ENCODE peak calls at places on chromosomes 6 and 20, in nine cellular contexts. O is upper lobe of right lung; B is neuronal stem cell; H is lower lobe of right lung; L is A549; C is thoracic aorta; F is CD8-positive, alpha-beta memory T cell; A is esophagus squamous epithelium; E is right lobe of liver. T is an unnamed sample. For H3K4me1, the result is how much of the 10 kb centered on the place peaks cover.

GRCh38 chr20:62576815-62577214 is 65.5 kb upstream of the SLCO4A1 start:
- DNase-seq in O (no peak), B (peak), H (no peak), L (no peak), C (no peak), F (no peak), A (no peak), E (no peak), T (no peak)

GRCh38 chr20:6590891-6591679 is 176.4 kb upstream of the BMP2 start:
- DNase-seq in O (no peak), B (no peak), H (no peak), L (no peak), C (no peak), F (no peak), A (no peak), E (no peak), T (no peak)

GRCh38 chr6:155414049-155414448 is 41.6 kb downstream of the NOX3 start:
- DNase-seq in O (no peak), B (no peak), H (no peak), L (no peak), C (no peak), F (no peak), A (no peak), E (no peak), T (no peak)

GRCh38 chr6:93494057-93494456 is 74.7 kb upstream of the EPHA7 start:
- DNase-seq in O (no peak), B (no peak), H (no peak), L (no peak), C (no peak), F (no peak), A (no peak), E (no peak), T (no peak)

GRCh38 chr6:84408028-84408427 is 180.6 kb upstream of the CEP162 start:
- DNase-seq in O (no peak), B (no peak), H (no peak), L (no peak), C (no peak), F (no peak), A (no peak), E (no peak), T (no peak)

GRCh38 chr6:157941101-157941863 is 40.4 kb upstream of the SYNJ2 start:
- DNase-seq in O (no peak), B (no peak), H (no peak), L (no peak), C (no peak), F (no peak), A (no peak), E (no peak), T (no peak)

GRCh38 chr6:161091972-161092701 is 100.6 kb downstream of the MAP3K4 start:
- DNase-seq in O (no peak), B (no peak), H (no peak), L (no peak), C (no peak), F (no peak), A (no peak), E (no peak), T (no peak)

GRCh38 chr6:81401970-81402690 is 350.4 kb downstream of the TENT5A start:
- DNase-seq in O (no peak), B (no peak), H (no peak), L (no peak), C (no peak), F (no peak), A (no peak), E (no peak), T (no peak)

GRCh38 chr20:17936306-17936790 is 32.2 kb downstream of the SNX5 start:
- DNase-seq in O (no peak), B (no peak), H (no peak), L (no peak), C (peak), F (no peak), A (no peak), E (no peak), T (no peak)

GRCh38 chr6:85126448-85127178 is 323.3 kb upstream of the NT5E start:
- DNase-seq in O (no peak), B (peak), H (peak), L (peak), C (no peak), F (no peak), A (no peak), E (peak), T (no peak)

GRCh38 chr20:35942243-35942642 is 12.1 kb downstream of the SCAND1 start:
- DNase-seq in O (no peak), B (peak), H (no peak), L (no peak), C (no peak), F (no peak), A (no peak), E (no peak), T (no peak)

GRCh38 chr20:35947489-35947888 is 6.8 kb downstream of the SCAND1 start:
- DNase-seq in O (no peak), B (no peak), H (no peak), L (peak), C (no peak), F (peak), A (no peak), E (peak), T (no peak)

GRCh38 chr20:35939264-35939663 is 15.0 kb downstream of the SCAND1 start:
- DNase-seq in O (no peak), B (no peak), H (no peak), L (no peak), C (no peak), F (no peak), A (no peak), E (no peak), T (no peak)

GRCh38 chr20:35944189-35944588 is 10.1 kb downstream of the SCAND1 start:
- DNase-seq in O (no peak), B (no peak), H (no peak), L (no peak), C (no peak), F (no peak), A (no peak), E (no peak), T (no peak)

GRCh38 chr20:35941620-35942019 is 12.7 kb downstream of the SCAND1 start:
- DNase-seq in O (no peak), B (no peak), H (no peak), L (no peak), C (no peak), F (no peak), A (no peak), E (no peak), T (no peak)
- H3K27ac ChIP-seq in O (no peak), B (peak), H (no peak), L (no peak), C (no peak), F (no peak), A (no peak), E (no peak), T (no peak)

GRCh38 chr6:113287396-113287795 is 569.7 kb upstream of the MARCKS start:
- DNase-seq in O (no peak), B (no peak), H (no peak), L (no peak), C (no peak), F (no peak), A (no peak), E (no peak), T (no peak)
- H3K4me1 ChIP-seq in O (under half), B (under half), H (under half), L (under half), C (under half), F (under half), A (under half), E (under half), T (under half)

GRCh38 chr20:46350986-46351267 is 42.6 kb upstream of the CDH22 start:
- DNase-seq in O (no peak), B (peak), H (no peak), L (no peak), C (no peak), F (no peak), A (no peak), E (no peak), T (no peak)
- H3K27ac ChIP-seq in O (no peak), B (peak), H (no peak), L (peak), C (no peak), F (peak), A (no peak), E (no peak), T (no peak)

DNA sequence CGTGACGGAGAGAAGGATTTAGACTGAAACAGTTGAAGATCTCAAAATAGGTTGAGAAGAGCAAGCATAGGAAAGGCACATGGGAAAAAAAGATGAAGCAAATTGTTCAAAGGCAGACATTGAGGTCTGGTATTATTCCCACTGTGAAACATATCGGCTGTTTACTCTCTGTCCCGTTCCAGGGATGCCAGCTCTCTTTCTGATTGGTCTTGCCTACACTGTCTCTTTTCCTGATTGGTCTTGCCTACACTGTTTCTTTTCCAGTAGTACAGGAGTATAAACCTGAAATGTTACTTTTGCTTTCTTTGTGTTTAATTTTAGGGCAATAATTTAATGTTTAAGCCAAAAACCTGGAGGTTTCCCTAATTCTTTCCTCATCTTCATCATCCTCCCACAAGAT is 226.5 kb upstream of the MCHR2 start:
- DNase-seq in O (no peak), B (no peak), H (no peak), L (no peak), C (no peak), F (no peak), A (no peak), E (no peak), T (no peak)
- H3K4me1 ChIP-seq in O (under half), B (under half), H (under half), L (under half), C (under half), F (under half), A (under half), E (under half), T (under half)

GRCh38 chr6:3281669-3282460 is 23.1 kb downstream of the PSMG4 start:
- DNase-seq in O (peak), B (no peak), H (no peak), L (peak), C (no peak), F (no peak), A (no peak), E (peak), T (no peak)
- H3K27ac ChIP-seq in O (peak), B (peak), H (peak), L (peak), C (peak), F (no peak), A (peak), E (no peak), T (peak)

GRCh38 chr20:57445774-57446173 is 54.6 kb downstream of the RBM38 start:
- DNase-seq in O (no peak), B (no peak), H (no peak), L (no peak), C (no peak), F (no peak), A (no peak), E (no peak), T (no peak)
- H3K4me1 ChIP-seq in O (under half), B (under half), H (under half), L (under half), C (under half), F (under half), A (under half), E (under half), T (under half)

DNA sequence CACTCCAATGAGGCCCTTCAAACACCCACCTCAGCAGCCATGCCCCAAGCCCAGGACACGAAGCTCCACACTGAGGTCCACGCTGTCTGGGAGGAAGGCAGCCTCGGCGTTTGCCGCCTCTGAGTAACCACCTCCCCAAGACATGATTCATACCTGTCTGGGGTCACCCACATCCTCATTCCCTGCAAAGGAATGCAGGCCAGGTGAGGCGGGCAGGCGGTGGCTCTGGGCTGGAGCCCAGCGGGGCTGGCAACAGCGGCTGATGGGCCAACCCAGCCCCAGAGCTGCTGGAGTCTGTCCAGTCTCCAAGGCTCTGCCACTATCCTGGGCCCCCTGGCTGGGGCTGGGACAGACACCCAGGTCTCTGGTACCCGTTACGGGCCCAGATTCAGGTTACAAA is 14.8 kb downstream of the PMEPA1 start:
- DNase-seq in O (peak), B (no peak), H (peak), L (no peak), C (no peak), F (no peak), A (no peak), E (no peak), T (peak)
- H3K27ac ChIP-seq in O (peak), B (no peak), H (peak), L (peak), C (peak), F (no peak), A (peak), E (no peak), T (no peak)

DNA sequence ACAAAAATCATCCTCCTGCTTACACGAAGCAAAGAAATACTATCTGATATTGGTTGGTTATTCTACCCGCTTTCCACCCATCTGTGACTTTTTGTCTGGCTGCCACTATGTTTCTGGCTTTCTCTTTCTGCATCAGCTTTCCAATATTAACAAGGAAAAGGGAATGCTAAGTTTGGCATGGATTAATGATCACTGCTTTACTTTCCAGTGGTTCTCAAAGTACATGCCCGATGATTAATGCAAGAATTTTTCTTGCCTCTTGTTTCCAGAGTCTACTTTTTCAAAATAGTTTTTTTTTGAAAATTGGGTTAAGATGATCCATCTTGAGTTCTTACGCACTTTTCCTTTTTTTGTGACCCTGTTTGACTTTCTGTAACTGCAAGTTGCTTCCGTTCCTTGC is 57.0 kb downstream of the RNF144B start:
- DNase-seq in O (no peak), B (no peak), H (no peak), L (no peak), C (no peak), F (no peak), A (no peak), E (no peak), T (no peak)
- H3K4me1 ChIP-seq in O (under half), B (under half), H (half or more), L (under half), C (under half), F (under half), A (under half), E (under half), T (under half)

T was measured in left lung.